ENCODE peak calls at places on chromosomes 16 and 17, in six cellular contexts. One of them, this sample, is unnamed.

GRCh38 chr16:85164838-85165516 is 52.7 kb upstream of the CIBAR2 start:
- DNase-seq in ascending aorta: no peak
- DNase-seq in stomach: no peak
- DNase-seq in foreskin fibroblast: no peak
- DNase-seq in tibial artery: peak; percentile 83
- DNase-seq in lung: no peak
- DNase-seq in this sample: peak; percentile 43

GRCh38 chr17:73532441-73532901 is 111.8 kb downstream of the SDK2 start:
- DNase-seq in ascending aorta: no peak
- DNase-seq in stomach: no peak
- DNase-seq in foreskin fibroblast: no peak
- DNase-seq in tibial artery: no peak
- DNase-seq in lung: no peak
- DNase-seq in this sample: no peak

GRCh38 chr16:81526935-81527334 is 82.3 kb downstream of the CMIP start:
- DNase-seq in ascending aorta: no peak
- DNase-seq in stomach: no peak
- DNase-seq in foreskin fibroblast: no peak
- DNase-seq in tibial artery: no peak
- DNase-seq in lung: peak; percentile 55
- DNase-seq in this sample: peak; percentile 88

GRCh38 chr16:716250-716607 is 1.3 kb downstream of the METRN start:
- DNase-seq in ascending aorta: no peak
- DNase-seq in stomach: peak; percentile 48
- DNase-seq in foreskin fibroblast: peak; percentile 44
- DNase-seq in tibial artery: no peak
- DNase-seq in lung: no peak
- DNase-seq in this sample: peak; percentile 38

GRCh38 chr17:4130715-4131114 is 12.1 kb downstream of the ZZEF1 start:
- DNase-seq in ascending aorta: no peak
- DNase-seq in stomach: no peak
- DNase-seq in foreskin fibroblast: peak; percentile 66
- DNase-seq in tibial artery: peak; percentile 41
- DNase-seq in lung: peak; percentile 31
- DNase-seq in this sample: peak; percentile 61

GRCh38 chr16:70660672-70661350 is 14.5 kb downstream of the IL34 start:
- DNase-seq in ascending aorta: no peak
- DNase-seq in stomach: no peak
- DNase-seq in foreskin fibroblast: no peak
- DNase-seq in tibial artery: no peak
- DNase-seq in lung: no peak
- DNase-seq in this sample: peak; percentile 39

GRCh38 chr17:70636517-70637133 is 467.3 kb downstream of the KCNJ2 start:
- DNase-seq in ascending aorta: no peak
- DNase-seq in stomach: no peak
- DNase-seq in foreskin fibroblast: peak; percentile 10
- DNase-seq in tibial artery: no peak
- DNase-seq in lung: no peak
- DNase-seq in this sample: peak; percentile 42

GRCh38 chr16:8229011-8229520 is 361.2 kb downstream of the TMEM114 start:
- DNase-seq in ascending aorta: no peak
- DNase-seq in stomach: no peak
- DNase-seq in foreskin fibroblast: no peak
- DNase-seq in tibial artery: no peak
- DNase-seq in lung: no peak
- DNase-seq in this sample: no peak

GRCh38 chr16:49378238-49378637 is 4.6 kb downstream of the C16orf78 start:
- DNase-seq in ascending aorta: no peak
- DNase-seq in stomach: no peak
- DNase-seq in foreskin fibroblast: no peak
- DNase-seq in tibial artery: no peak
- DNase-seq in lung: no peak
- DNase-seq in this sample: no peak

GRCh38 chr16:30762991-30763725 is 1.0 kb downstream of the RNF40 start:
- DNase-seq in ascending aorta: no peak
- DNase-seq in stomach: no peak
- DNase-seq in foreskin fibroblast: no peak
- DNase-seq in tibial artery: no peak
- DNase-seq in lung: no peak
- DNase-seq in this sample: no peak

DNA sequence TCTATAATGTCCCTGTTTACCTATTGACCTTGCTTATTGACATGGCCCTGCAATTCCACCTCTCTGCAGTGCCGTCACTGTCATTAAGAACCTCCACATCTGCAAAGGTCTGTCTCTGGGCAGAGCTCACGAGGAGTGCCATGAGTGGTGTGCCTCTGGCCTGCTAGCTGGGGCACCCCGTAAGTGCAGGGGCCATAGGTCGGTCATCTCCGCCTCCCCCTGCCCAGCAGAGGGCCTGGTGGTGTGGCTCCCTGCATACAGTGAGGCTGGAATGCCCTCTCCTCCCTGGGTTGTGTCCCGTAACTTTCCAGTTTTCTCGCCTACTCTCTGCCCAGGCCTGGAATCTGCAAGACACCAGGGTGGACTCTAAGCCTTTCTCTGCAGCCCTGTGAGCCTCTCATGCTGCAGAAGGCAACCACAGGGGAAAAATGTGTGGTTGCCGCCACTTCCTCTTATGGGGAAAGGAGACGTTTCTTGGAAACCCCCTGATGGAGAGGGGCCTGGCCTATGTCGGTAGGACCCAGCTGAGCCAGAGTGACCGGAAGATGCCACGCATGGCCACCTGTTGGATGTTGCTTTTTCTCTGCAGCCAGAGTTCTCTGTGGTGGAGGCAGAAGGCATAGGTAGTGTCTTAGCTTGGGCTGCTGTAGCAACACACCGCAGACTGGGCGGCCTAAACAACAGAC is 2.7 kb upstream of the SNX20 start:
- DNase-seq in ascending aorta: no peak
- DNase-seq in stomach: peak; percentile 50
- DNase-seq in foreskin fibroblast: no peak
- DNase-seq in tibial artery: peak; percentile 62
- DNase-seq in lung: no peak
- DNase-seq in this sample: no peak
- H3K4me3 ChIP-seq in ascending aorta: no peak overlapping the region
- H3K4me3 ChIP-seq in stomach: no peak overlapping the region
- H3K4me3 ChIP-seq in foreskin fibroblast: no peak overlapping the region
- H3K4me3 ChIP-seq in tibial artery: no peak overlapping the region
- H3K4me3 ChIP-seq in lung: no peak overlapping the region
- H3K4me3 ChIP-seq in this sample: no peak overlapping the region

GRCh38 chr17:81057777-81058176 is 22.8 kb downstream of the BAIAP2 start:
- DNase-seq in ascending aorta: no peak
- DNase-seq in stomach: no peak
- DNase-seq in foreskin fibroblast: no peak
- DNase-seq in tibial artery: no peak
- DNase-seq in lung: no peak
- DNase-seq in this sample: no peak

GRCh38 chr17:81059026-81059425 is 24.1 kb downstream of the BAIAP2 start:
- DNase-seq in ascending aorta: no peak
- DNase-seq in stomach: no peak
- DNase-seq in foreskin fibroblast: no peak
- DNase-seq in tibial artery: no peak
- DNase-seq in lung: no peak
- DNase-seq in this sample: no peak

GRCh38 chr17:81056352-81056751 is 21.4 kb downstream of the BAIAP2 start:
- DNase-seq in ascending aorta: no peak
- DNase-seq in stomach: no peak
- DNase-seq in foreskin fibroblast: no peak
- DNase-seq in tibial artery: no peak
- DNase-seq in lung: no peak
- DNase-seq in this sample: no peak

GRCh38 chr17:81058263-81058871 is 23.4 kb downstream of the BAIAP2 start:
- DNase-seq in ascending aorta: no peak
- DNase-seq in stomach: no peak
- DNase-seq in foreskin fibroblast: no peak
- DNase-seq in tibial artery: no peak
- DNase-seq in lung: no peak
- DNase-seq in this sample: no peak

GRCh38 chr17:81057079-81057730 is 22.3 kb downstream of the BAIAP2 start:
- DNase-seq in ascending aorta: no peak
- DNase-seq in stomach: peak; percentile 84
- DNase-seq in foreskin fibroblast: peak; percentile 65
- DNase-seq in tibial artery: no peak
- DNase-seq in lung: peak; percentile 81
- DNase-seq in this sample: no peak
- TF ChIP-seq CTCF in ascending aorta: no peak
- TF ChIP-seq CTCF in stomach: no peak
- TF ChIP-seq CTCF in foreskin fibroblast: no peak
- TF ChIP-seq CTCF in tibial artery: no peak
- TF ChIP-seq CTCF in lung: no peak
- TF ChIP-seq CTCF in this sample: no peak

GRCh38 chr17:59783221-59784016 is 76.0 kb downstream of the VMP1 start:
- DNase-seq in ascending aorta: no peak
- DNase-seq in stomach: no peak
- DNase-seq in foreskin fibroblast: no peak
- DNase-seq in tibial artery: no peak
- DNase-seq in lung: no peak
- DNase-seq in this sample: peak; percentile 42
- H3K4me3 ChIP-seq in ascending aorta: no peak overlapping the region
- H3K4me3 ChIP-seq in stomach: no peak overlapping the region
- H3K4me3 ChIP-seq in foreskin fibroblast: no peak overlapping the region
- H3K4me3 ChIP-seq in tibial artery: no peak overlapping the region
- H3K4me3 ChIP-seq in lung: no peak overlapping the region
- H3K4me3 ChIP-seq in this sample: no peak overlapping the region

DNA sequence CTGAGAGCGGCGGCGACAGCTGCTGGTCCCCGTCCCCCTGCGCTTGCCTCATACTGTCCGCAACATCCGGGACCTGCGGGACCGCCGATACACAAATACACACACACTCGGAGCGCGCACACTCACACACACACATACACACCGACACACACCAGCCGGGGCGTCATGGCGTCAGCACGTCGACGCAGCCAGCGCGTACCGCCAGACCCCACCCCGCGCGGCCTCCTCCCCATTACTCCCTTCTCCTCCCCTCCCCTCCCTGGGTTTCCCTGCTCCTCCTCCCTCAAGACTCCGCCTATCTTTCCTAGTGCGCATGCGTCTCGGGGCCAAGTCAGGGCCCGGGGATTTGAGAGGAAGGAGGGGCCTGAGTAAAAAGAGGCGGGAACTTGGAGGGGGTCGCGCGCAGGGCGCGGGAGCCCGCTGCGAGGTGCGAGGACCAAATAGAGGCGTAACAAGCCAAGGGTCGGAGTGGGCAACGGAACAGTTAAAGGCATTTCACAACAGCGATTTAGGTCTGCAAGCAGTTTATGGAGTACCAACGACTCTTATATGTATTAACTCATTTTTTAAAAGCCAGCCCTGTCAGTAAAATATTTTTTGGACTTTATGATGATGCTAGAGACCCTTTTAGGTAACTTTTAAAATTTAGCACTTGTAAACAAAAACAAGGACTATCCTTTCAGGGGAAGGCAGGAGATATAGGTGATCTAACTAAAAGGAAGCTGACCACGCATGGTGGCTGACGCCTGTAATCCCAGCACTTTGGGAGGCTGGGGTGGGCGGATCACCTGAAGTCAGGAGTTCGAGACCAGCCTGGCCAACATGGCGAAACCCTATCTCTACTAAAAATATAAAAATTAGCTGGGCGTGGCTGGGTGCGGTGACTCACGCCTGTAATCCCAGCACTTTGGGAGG is at the start of gene SPOP:
- DNase-seq in ascending aorta: peak; percentile 96
- DNase-seq in stomach: peak; percentile 99
- DNase-seq in foreskin fibroblast: peak; percentile 100
- DNase-seq in tibial artery: peak; percentile 100
- DNase-seq in lung: peak; percentile 100
- DNase-seq in this sample: peak; percentile 100
- TF ChIP-seq CTCF in ascending aorta: no peak
- TF ChIP-seq CTCF in stomach: no peak
- TF ChIP-seq CTCF in foreskin fibroblast: no peak
- TF ChIP-seq CTCF in tibial artery: no peak
- TF ChIP-seq CTCF in lung: no peak
- TF ChIP-seq CTCF in this sample: no peak

GRCh38 chr17:31509095-31509804 is 117.8 kb downstream of the RAB11FIP4 start:
- DNase-seq in ascending aorta: no peak
- DNase-seq in stomach: no peak
- DNase-seq in foreskin fibroblast: no peak
- DNase-seq in tibial artery: no peak
- DNase-seq in lung: no peak
- DNase-seq in this sample: no peak
- H3K4me3 ChIP-seq in ascending aorta: peak overlapping the region; percentile 31
- H3K4me3 ChIP-seq in stomach: no peak overlapping the region
- H3K4me3 ChIP-seq in foreskin fibroblast: no peak overlapping the region
- H3K4me3 ChIP-seq in tibial artery: no peak overlapping the region
- H3K4me3 ChIP-seq in lung: no peak overlapping the region
- H3K4me3 ChIP-seq in this sample: no peak overlapping the region

This sample was measured in AG10803.